ENCODE peak calls at places on chromosomes 11 and 22, in seven cellular contexts. One of them, this sample, is unnamed.

GRCh38 chr11:30143098-30143705 is 87.6 kb upstream of the FSHB start:
- DNase-seq in IMR-90: peak; percentile 15
- DNase-seq in HCT116: peak; percentile 16
- DNase-seq in fibroblast of pulmonary artery: peak; percentile 57
- DNase-seq in sigmoid colon: no peak
- DNase-seq in tibial nerve: no peak
- DNase-seq in fibroblast of mammary gland: peak; percentile 30
- DNase-seq in this sample: peak; percentile 29

GRCh38 chr11:73521621-73522020 is 76.3 kb downstream of the FAM168A start:
- DNase-seq in IMR-90: peak; percentile 54
- DNase-seq in HCT116: peak; percentile 68
- DNase-seq in fibroblast of pulmonary artery: peak; percentile 34
- DNase-seq in sigmoid colon: no peak
- DNase-seq in tibial nerve: no peak
- DNase-seq in fibroblast of mammary gland: peak; percentile 28
- DNase-seq in this sample: peak; percentile 60

GRCh38 chr11:34614334-34615113 is 6.4 kb upstream of the EHF start:
- DNase-seq in IMR-90: peak; percentile 35
- DNase-seq in HCT116: no peak
- DNase-seq in fibroblast of pulmonary artery: peak; percentile 28
- DNase-seq in sigmoid colon: no peak
- DNase-seq in tibial nerve: peak; percentile 21
- DNase-seq in fibroblast of mammary gland: peak; percentile 79
- DNase-seq in this sample: no peak

GRCh38 chr11:101617735-101618332 is 34.0 kb upstream of the TRPC6 start:
- DNase-seq in IMR-90: peak; percentile 52
- DNase-seq in HCT116: no peak
- DNase-seq in fibroblast of pulmonary artery: no peak
- DNase-seq in sigmoid colon: no peak
- DNase-seq in tibial nerve: no peak
- DNase-seq in fibroblast of mammary gland: peak; percentile 68
- DNase-seq in this sample: peak; percentile 5

GRCh38 chr11:31940396-31941037 is 129.4 kb upstream of the PAX6 start:
- DNase-seq in IMR-90: peak; percentile 30
- DNase-seq in HCT116: no peak
- DNase-seq in fibroblast of pulmonary artery: peak; percentile 78
- DNase-seq in sigmoid colon: no peak
- DNase-seq in tibial nerve: no peak
- DNase-seq in fibroblast of mammary gland: peak; percentile 43
- DNase-seq in this sample: peak; percentile 15

GRCh38 chr11:21988477-21988876 is 204.4 kb upstream of the ANO5 start:
- DNase-seq in IMR-90: no peak
- DNase-seq in HCT116: no peak
- DNase-seq in fibroblast of pulmonary artery: peak; percentile 3
- DNase-seq in sigmoid colon: no peak
- DNase-seq in tibial nerve: no peak
- DNase-seq in fibroblast of mammary gland: no peak
- DNase-seq in this sample: no peak

GRCh38 chr22:25908755-25909154 is 166.8 kb downstream of the MYO18B start:
- DNase-seq in IMR-90: no peak
- DNase-seq in HCT116: no peak
- DNase-seq in fibroblast of pulmonary artery: no peak
- DNase-seq in sigmoid colon: no peak
- DNase-seq in tibial nerve: no peak
- DNase-seq in fibroblast of mammary gland: no peak
- DNase-seq in this sample: no peak

GRCh38 chr22:25054943-25055511 is 102.5 kb downstream of the KIAA1671 start:
- DNase-seq in IMR-90: no peak
- DNase-seq in HCT116: no peak
- DNase-seq in fibroblast of pulmonary artery: no peak
- DNase-seq in sigmoid colon: no peak
- DNase-seq in tibial nerve: peak; percentile 74
- DNase-seq in fibroblast of mammary gland: no peak
- DNase-seq in this sample: no peak

GRCh38 chr11:126059238-126059761 is 3.4 kb downstream of the CDON start:
- DNase-seq in IMR-90: no peak
- DNase-seq in HCT116: no peak
- DNase-seq in fibroblast of pulmonary artery: no peak
- DNase-seq in sigmoid colon: no peak
- DNase-seq in tibial nerve: no peak
- DNase-seq in fibroblast of mammary gland: no peak
- DNase-seq in this sample: no peak

GRCh38 chr11:126060651-126061220 is 1.9 kb downstream of the CDON start:
- DNase-seq in IMR-90: no peak
- DNase-seq in HCT116: no peak
- DNase-seq in fibroblast of pulmonary artery: no peak
- DNase-seq in sigmoid colon: no peak
- DNase-seq in tibial nerve: no peak
- DNase-seq in fibroblast of mammary gland: no peak
- DNase-seq in this sample: no peak

GRCh38 chr11:126063510-126063858 is 818 bp upstream of the CDON start:
- DNase-seq in IMR-90: no peak
- DNase-seq in HCT116: no peak
- DNase-seq in fibroblast of pulmonary artery: no peak
- DNase-seq in sigmoid colon: no peak
- DNase-seq in tibial nerve: no peak
- DNase-seq in fibroblast of mammary gland: no peak
- DNase-seq in this sample: no peak

GRCh38 chr11:126061707-126062678 is 673 bp downstream of the CDON start:
- DNase-seq in IMR-90: peak; percentile 5
- DNase-seq in HCT116: peak; percentile 23
- DNase-seq in fibroblast of pulmonary artery: peak; percentile 12
- DNase-seq in sigmoid colon: peak; percentile 78
- DNase-seq in tibial nerve: no peak
- DNase-seq in fibroblast of mammary gland: peak; percentile 52
- DNase-seq in this sample: peak; percentile 12

DNA sequence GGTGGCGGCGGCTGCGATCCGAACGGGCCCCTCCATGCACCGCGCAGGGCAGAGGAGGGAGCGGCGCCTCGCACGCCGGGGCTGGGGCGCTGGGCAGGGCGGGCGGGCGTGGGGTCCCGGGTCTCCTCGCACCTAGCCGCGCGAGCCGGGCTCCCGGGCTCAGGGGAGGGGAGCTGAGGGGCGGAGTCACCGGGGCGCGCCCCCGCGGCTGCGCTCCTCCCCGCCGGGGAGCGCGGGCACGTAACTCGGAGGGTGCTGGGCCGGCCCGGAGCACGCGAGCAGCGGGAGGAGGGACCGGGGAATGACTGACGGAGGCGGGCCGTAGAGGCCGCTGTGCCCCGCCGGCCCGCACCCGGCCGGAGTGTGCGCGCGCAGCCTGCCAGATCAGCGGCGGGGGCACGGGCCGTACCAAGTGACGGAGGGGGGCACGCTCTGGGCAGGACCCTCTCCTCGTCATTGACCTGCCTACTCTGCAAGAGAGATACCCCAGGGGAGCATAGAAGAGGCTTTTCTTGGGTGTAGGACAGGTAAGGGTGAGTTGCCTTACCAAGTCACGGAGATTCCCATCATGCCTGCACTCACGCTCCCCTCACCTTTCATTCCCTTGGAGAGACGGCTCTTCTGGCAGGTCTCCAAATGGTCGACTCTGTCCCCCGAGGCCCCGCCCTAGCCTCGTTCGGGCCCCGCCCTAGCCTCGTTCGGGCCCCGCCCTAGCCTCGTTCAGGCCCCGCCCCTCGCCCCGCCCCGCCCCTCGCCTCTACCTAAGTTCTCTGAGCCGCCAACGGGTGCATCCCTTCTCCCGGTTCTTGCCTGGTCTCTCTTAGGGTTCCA is at the start of gene CDON:
- DNase-seq in IMR-90: peak; percentile 87
- DNase-seq in HCT116: peak; percentile 87
- DNase-seq in fibroblast of pulmonary artery: peak; percentile 92
- DNase-seq in sigmoid colon: peak; percentile 96
- DNase-seq in tibial nerve: peak; percentile 91
- DNase-seq in fibroblast of mammary gland: peak; percentile 90
- DNase-seq in this sample: peak; percentile 90
- TF ChIP-seq CTCF in IMR-90: peak; percentile 29
- TF ChIP-seq CTCF in HCT116: no peak
- TF ChIP-seq CTCF in fibroblast of pulmonary artery: no peak
- TF ChIP-seq CTCF in sigmoid colon: no peak
- TF ChIP-seq CTCF in tibial nerve: peak; percentile 4
- TF ChIP-seq CTCF in fibroblast of mammary gland: no peak
- TF ChIP-seq CTCF in this sample: no peak

DNA sequence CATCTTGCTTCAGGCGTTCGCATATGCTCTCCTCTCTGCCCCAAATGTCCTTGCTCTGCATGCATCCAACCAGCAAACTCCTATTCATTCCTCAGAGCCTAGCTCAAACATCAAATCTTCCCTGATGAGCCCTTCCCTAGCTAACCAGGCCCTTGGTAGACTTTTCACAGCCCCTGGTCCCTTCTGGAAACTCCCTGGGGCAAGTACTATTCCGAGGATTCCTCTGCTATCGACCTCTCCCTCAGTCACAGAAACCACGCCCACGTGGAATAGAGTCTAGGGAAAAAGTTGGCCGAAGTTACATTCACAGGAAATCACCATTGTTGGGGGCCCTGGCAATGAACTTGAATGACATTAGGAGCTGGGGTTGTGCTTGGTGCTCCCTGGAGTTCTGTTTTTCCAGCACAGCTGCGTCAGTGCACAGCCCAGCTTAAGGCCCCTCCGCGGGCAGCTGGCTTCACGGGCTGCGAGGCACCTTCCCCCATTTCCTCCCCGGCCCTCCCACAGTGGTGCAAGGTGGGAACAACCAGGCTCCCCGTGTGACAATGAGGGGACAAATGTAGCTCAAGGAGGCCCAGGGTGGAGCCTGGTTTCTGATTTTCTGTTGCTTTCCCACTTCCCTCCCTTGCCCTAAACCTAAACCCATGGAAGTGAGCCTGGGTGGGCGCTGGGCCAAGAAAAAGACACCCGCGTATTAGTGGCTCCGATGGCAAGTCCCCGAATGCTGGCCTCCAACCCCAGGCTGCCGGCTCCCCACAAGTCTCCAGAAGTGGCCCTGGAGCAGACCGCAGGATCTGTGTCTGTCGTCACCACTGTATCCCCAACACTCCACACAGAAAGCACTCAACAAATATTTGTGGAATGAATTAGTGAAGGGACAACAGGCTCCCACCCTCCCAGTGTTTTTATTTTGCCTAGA is 4.3 kb upstream of the ATP5MGL start:
- DNase-seq in IMR-90: no peak
- DNase-seq in HCT116: no peak
- DNase-seq in fibroblast of pulmonary artery: peak; percentile 62
- DNase-seq in sigmoid colon: peak; percentile 87
- DNase-seq in tibial nerve: peak; percentile 57
- DNase-seq in fibroblast of mammary gland: peak; percentile 45
- DNase-seq in this sample: peak; percentile 23
- H3K4me3 ChIP-seq in IMR-90: no peak overlapping the region
- H3K4me3 ChIP-seq in HCT116: no peak overlapping the region
- H3K4me3 ChIP-seq in fibroblast of pulmonary artery: no peak overlapping the region
- H3K4me3 ChIP-seq in sigmoid colon: peak overlapping the region; percentile 34
- H3K4me3 ChIP-seq in tibial nerve: peak overlapping the region; percentile 7
- H3K4me3 ChIP-seq in fibroblast of mammary gland: no peak overlapping the region
- H3K4me3 ChIP-seq in this sample: no peak overlapping the region

GRCh38 chr22:46391486-46392136 is 56.1 kb downstream of the TRMU start:
- DNase-seq in IMR-90: no peak
- DNase-seq in HCT116: no peak
- DNase-seq in fibroblast of pulmonary artery: no peak
- DNase-seq in sigmoid colon: no peak
- DNase-seq in tibial nerve: no peak
- DNase-seq in fibroblast of mammary gland: no peak
- DNase-seq in this sample: no peak

GRCh38 chr22:46390105-46390651 is 54.7 kb downstream of the TRMU start:
- DNase-seq in IMR-90: no peak
- DNase-seq in HCT116: no peak
- DNase-seq in fibroblast of pulmonary artery: no peak
- DNase-seq in sigmoid colon: no peak
- DNase-seq in tibial nerve: no peak
- DNase-seq in fibroblast of mammary gland: no peak
- DNase-seq in this sample: no peak

GRCh38 chr22:46392137-46392844 is 56.8 kb downstream of the TRMU start:
- DNase-seq in IMR-90: no peak
- DNase-seq in HCT116: no peak
- DNase-seq in fibroblast of pulmonary artery: no peak
- DNase-seq in sigmoid colon: no peak
- DNase-seq in tibial nerve: no peak
- DNase-seq in fibroblast of mammary gland: no peak
- DNase-seq in this sample: no peak

GRCh38 chr22:46389081-46389480 is 53.6 kb downstream of the TRMU start:
- DNase-seq in IMR-90: no peak
- DNase-seq in HCT116: no peak
- DNase-seq in fibroblast of pulmonary artery: no peak
- DNase-seq in sigmoid colon: no peak
- DNase-seq in tibial nerve: no peak
- DNase-seq in fibroblast of mammary gland: no peak
- DNase-seq in this sample: no peak

DNA sequence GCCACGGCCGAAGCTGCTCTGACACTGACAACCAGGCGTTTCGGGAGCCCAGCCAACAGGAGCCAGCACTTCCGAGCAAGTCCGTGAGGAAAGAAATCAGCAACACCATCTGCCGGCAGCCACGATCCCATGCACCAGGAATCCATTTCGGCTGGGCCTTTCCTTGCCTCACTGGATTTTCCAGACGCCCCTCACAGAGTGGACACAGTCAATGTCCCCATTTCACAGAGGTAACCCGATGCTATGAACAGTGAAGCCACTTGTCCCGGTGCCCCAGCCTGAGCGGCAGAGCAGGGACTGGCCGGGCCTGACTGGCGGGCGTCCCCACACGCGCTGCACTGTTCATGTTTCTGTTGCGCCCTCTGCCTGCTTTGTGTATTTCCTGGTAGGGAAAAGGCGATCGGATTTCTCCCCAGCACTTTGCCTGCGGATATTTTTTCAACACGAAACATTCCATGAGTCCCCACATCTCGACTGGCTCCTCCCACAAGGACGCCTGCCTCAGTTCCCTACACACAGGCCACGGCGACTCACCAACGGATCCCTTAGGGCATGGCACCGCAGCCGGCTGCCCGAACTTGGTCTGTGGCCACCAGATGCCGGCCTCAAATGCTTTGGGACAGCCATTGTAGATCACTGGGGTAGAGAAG is 55.3 kb downstream of the TRMU start:
- DNase-seq in IMR-90: peak; percentile 65
- DNase-seq in HCT116: no peak
- DNase-seq in fibroblast of pulmonary artery: peak; percentile 52
- DNase-seq in sigmoid colon: no peak
- DNase-seq in tibial nerve: peak; percentile 47
- DNase-seq in fibroblast of mammary gland: peak; percentile 62
- DNase-seq in this sample: peak; percentile 14
- TF ChIP-seq CTCF in IMR-90: peak; percentile 59
- TF ChIP-seq CTCF in HCT116: no peak
- TF ChIP-seq CTCF in fibroblast of pulmonary artery: peak; percentile 35
- TF ChIP-seq CTCF in sigmoid colon: peak; percentile 34
- TF ChIP-seq CTCF in tibial nerve: no peak
- TF ChIP-seq CTCF in fibroblast of mammary gland: peak; percentile 56
- TF ChIP-seq CTCF in this sample: peak; percentile 35

DNA sequence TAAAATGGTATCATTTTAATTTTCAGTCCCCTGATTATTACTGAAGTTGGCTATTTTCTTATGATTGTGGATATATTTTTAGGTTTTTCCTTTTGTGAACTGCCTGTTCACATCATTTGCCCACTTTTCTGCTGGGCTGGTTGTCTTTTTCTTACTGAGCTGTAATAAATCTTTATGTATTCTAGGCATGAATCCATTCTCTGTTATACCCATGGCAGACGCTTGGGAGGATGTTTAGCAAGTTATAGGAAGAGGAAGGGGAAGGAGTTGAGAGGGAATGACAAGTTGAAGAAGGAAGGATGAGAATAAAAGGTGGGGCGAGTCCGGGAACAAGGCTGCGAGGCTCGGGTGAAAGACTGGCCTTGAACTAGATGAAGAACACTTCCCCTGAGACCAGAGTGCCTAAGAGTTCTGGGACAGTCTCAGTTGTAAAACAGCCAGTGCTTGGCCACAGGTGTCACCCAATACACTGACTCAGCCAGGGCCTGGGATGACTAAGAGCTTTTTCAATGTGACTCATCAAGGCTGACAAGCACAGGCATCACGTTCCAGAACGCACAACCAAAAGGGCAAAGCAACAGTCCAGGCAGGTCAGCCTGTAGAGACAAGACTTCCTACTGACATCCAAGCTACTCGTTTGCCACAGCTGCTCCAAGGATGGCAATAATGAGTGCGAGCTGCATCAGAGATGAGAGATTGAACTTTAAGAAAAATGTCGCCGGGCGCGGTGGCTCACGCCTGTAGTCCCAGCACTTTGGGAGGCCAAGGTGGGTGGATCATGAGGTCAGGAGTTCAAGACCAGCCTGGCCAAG is 35.2 kb downstream of the LRFN4 start:
- DNase-seq in IMR-90: peak; percentile 99
- DNase-seq in HCT116: peak; percentile 96
- DNase-seq in fibroblast of pulmonary artery: peak; percentile 90
- DNase-seq in sigmoid colon: no peak
- DNase-seq in tibial nerve: no peak
- DNase-seq in fibroblast of mammary gland: peak; percentile 99
- DNase-seq in this sample: peak; percentile 94
- H3K4me3 ChIP-seq in IMR-90: no peak overlapping the region
- H3K4me3 ChIP-seq in HCT116: no peak overlapping the region
- H3K4me3 ChIP-seq in fibroblast of pulmonary artery: no peak overlapping the region
- H3K4me3 ChIP-seq in sigmoid colon: no peak overlapping the region
- H3K4me3 ChIP-seq in tibial nerve: no peak overlapping the region
- H3K4me3 ChIP-seq in fibroblast of mammary gland: no peak overlapping the region
- H3K4me3 ChIP-seq in this sample: no peak overlapping the region

This sample was measured in astrocyte of the spinal cord.